ENCODE peak calls at places on chromosome 20, in five cellular contexts. J is mesendoderm, Q is H1, G is H9, V is IMR-90. F is an unnamed sample.
A peak's percentile ranks its signal among the peaks of the same experiment; 100 is the strongest.

GRCh38 chr20:6075428-6076219 is 21.8 kb upstream of the LRRN4 start:
- DNase-seq in J (no peak), Q (no peak), G (no peak), V (no peak), F (no peak)

GRCh38 chr20:62900052-62900691 is 26.1 kb downstream of the DIDO1 start:
- DNase-seq in J (peak; percentile 88), Q (peak; percentile 51), G (peak; percentile 93), V (peak; percentile 64), F (peak; percentile 77)

GRCh38 chr20:57433658-57434389 is 42.6 kb downstream of the RBM38 start:
- DNase-seq in J (peak; percentile 61), Q (no peak), G (no peak), V (no peak), F (no peak)

GRCh38 chr20:25009218-25010145 is 16.9 kb upstream of the APMAP start:
- DNase-seq in J (no peak), Q (no peak), G (no peak), V (no peak), F (no peak)

GRCh38 chr20:52746768-52747167 is 225.4 kb upstream of the TSHZ2 start:
- DNase-seq in J (no peak), Q (no peak), G (no peak), V (no peak), F (no peak)

GRCh38 chr20:58877374-58878360 is 25.2 kb downstream of the GNAS start:
- DNase-seq in J (no peak), Q (no peak), G (peak; percentile 60), V (no peak), F (no peak)

GRCh38 chr20:24651973-24652340 is 182.5 kb downstream of the SYNDIG1 start:
- DNase-seq in J (no peak), Q (no peak), G (no peak), V (no peak), F (no peak)

GRCh38 chr20:10540636-10541493 is 105.8 kb downstream of the SLX4IP start:
- DNase-seq in J (peak; percentile 46), Q (no peak), G (no peak), V (peak; percentile 94), F (peak; percentile 94)

GRCh38 chr20:58546756-58547526 is 31.7 kb upstream of the APCDD1L start:
- DNase-seq in J (peak; percentile 31), Q (no peak), G (peak; percentile 7), V (no peak), F (no peak)

GRCh38 chr20:61330441-61330840 is 78.4 kb downstream of the CDH4 start:
- DNase-seq in J (no peak), Q (no peak), G (no peak), V (no peak), F (no peak)

GRCh38 chr20:57183457-57184009 is 82.9 kb downstream of the BMP7 start:
- DNase-seq in J (no peak), Q (no peak), G (no peak), V (no peak), F (no peak)

GRCh38 chr20:59145926-59146800 is 17.5 kb upstream of the ZNF831 start:
- DNase-seq in J (no peak), Q (no peak), G (no peak), V (no peak), F (no peak)

GRCh38 chr20:5120189-5120484 is 379 bp upstream of the PCNA start:
- DNase-seq in J (no peak), Q (no peak), G (no peak), V (no peak), F (no peak)

GRCh38 chr20:59413326-59413865 is 113.0 kb downstream of the EDN3 start:
- DNase-seq in J (no peak), Q (no peak), G (no peak), V (no peak), F (no peak)

GRCh38 chr20:36642136-36642535 is 3.9 kb downstream of the SLA2 start:
- DNase-seq in J (no peak), Q (no peak), G (no peak), V (no peak), F (no peak)

GRCh38 chr20:13671500-13672288 is 33.0 kb upstream of the TASP1 start:
- DNase-seq in J (no peak), Q (no peak), G (no peak), V (peak; percentile 62), F (no peak)

GRCh38 chr20:1961374-1961773 is 32.5 kb downstream of the PDYN start:
- DNase-seq in J (no peak), Q (no peak), G (no peak), V (no peak), F (no peak)

GRCh38 chr20:59823860-59824259 is 109.6 kb downstream of the SYCP2 start:
- DNase-seq in J (no peak), Q (no peak), G (peak; percentile 20), V (no peak), F (no peak)

GRCh38 chr20:50872562-50873288 is 58.5 kb downstream of the ADNP start:
- DNase-seq in J (no peak), Q (no peak), G (no peak), V (no peak), F (no peak)

GRCh38 chr20:50260480-50261221 is 70.0 kb downstream of the CEBPB start:
- DNase-seq in J (no peak), Q (no peak), G (no peak), V (no peak), F (no peak)

GRCh38 chr20:31485450-31486339 is 10.6 kb downstream of the REM1 start:
- DNase-seq in J (no peak), Q (no peak), G (no peak), V (peak; percentile 8), F (peak; percentile 19)

GRCh38 chr20:48676125-48676524 is 151.7 kb downstream of the PREX1 start:
- DNase-seq in J (no peak), Q (no peak), G (no peak), V (no peak), F (no peak)

GRCh38 chr20:10963717-10964266 is 290.0 kb upstream of the JAG1 start:
- DNase-seq in J (no peak), Q (no peak), G (no peak), V (no peak), F (peak; percentile 32)

GRCh38 chr20:62776692-62777527 is 19.4 kb upstream of the MRGBP start:
- DNase-seq in J (peak; percentile 86), Q (no peak), G (peak; percentile 81), V (peak; percentile 13), F (no peak)

GRCh38 chr20:48015136-48015925 is 230.1 kb upstream of the SULF2 start:
- DNase-seq in J (no peak), Q (no peak), G (no peak), V (peak; percentile 15), F (no peak)

GRCh38 chr20:18788021-18788420 is 25.6 kb upstream of the SCP2D1 start:
- DNase-seq in J (no peak), Q (no peak), G (no peak), V (no peak), F (no peak)

GRCh38 chr20:5910192-5910591 is 40.1 kb downstream of the TRMT6 start:
- DNase-seq in J (no peak), Q (no peak), G (no peak), V (no peak), F (no peak)

GRCh38 chr20:52494244-52494643 is 302.7 kb upstream of the ZFP64 start:
- DNase-seq in J (no peak), Q (no peak), G (no peak), V (peak; percentile 98), F (peak; percentile 97)

GRCh38 chr20:44182863-44183262 is 4.1 kb downstream of the JPH2 start:
- DNase-seq in J (no peak), Q (no peak), G (no peak), V (no peak), F (no peak)

GRCh38 chr20:35978041-35978513 is 9.7 kb downstream of the CNBD2 start:
- DNase-seq in J (no peak), Q (no peak), G (no peak), V (peak; percentile 22), F (peak; percentile 48)

GRCh38 chr20:17797163-17797562 is 97.4 kb downstream of the BANF2 start:
- DNase-seq in J (no peak), Q (no peak), G (no peak), V (no peak), F (no peak)

GRCh38 chr20:19990911-19991707 is 26.1 kb upstream of the NAA20 start:
- DNase-seq in J (no peak), Q (no peak), G (no peak), V (no peak), F (no peak)
- H4K8ac ChIP-seq in J (no peak overlapping the region), Q (no peak overlapping the region), G (no peak overlapping the region), V (peak overlapping the region; percentile 60), F (peak overlapping the region; percentile 66)

GRCh38 chr20:32685541-32686529 is 12.1 kb upstream of the C20orf203 start:
- DNase-seq in J (no peak), Q (no peak), G (no peak), V (peak; percentile 93), F (peak; percentile 87)

GRCh38 chr20:32682508-32682987 is 8.8 kb upstream of the C20orf203 start:
- DNase-seq in J (peak; percentile 70), Q (no peak), G (no peak), V (no peak), F (no peak)

GRCh38 chr20:32680544-32681174 is 6.9 kb upstream of the C20orf203 start:
- DNase-seq in J (peak; percentile 65), Q (no peak), G (no peak), V (no peak), F (peak; percentile 24)

GRCh38 chr20:32678948-32679347 is 5.2 kb upstream of the C20orf203 start:
- DNase-seq in J (no peak), Q (no peak), G (no peak), V (peak; percentile 17), F (no peak)

GRCh38 chr20:32681175-32682084 is 7.7 kb upstream of the C20orf203 start:
- DNase-seq in J (peak; percentile 89), Q (peak; percentile 49), G (peak; percentile 83), V (peak; percentile 17), F (peak; percentile 58)
- H4K8ac ChIP-seq in J (no peak overlapping the region), Q (no peak overlapping the region), G (no peak overlapping the region), V (no peak overlapping the region), F (peak overlapping the region; percentile 85)

DNA sequence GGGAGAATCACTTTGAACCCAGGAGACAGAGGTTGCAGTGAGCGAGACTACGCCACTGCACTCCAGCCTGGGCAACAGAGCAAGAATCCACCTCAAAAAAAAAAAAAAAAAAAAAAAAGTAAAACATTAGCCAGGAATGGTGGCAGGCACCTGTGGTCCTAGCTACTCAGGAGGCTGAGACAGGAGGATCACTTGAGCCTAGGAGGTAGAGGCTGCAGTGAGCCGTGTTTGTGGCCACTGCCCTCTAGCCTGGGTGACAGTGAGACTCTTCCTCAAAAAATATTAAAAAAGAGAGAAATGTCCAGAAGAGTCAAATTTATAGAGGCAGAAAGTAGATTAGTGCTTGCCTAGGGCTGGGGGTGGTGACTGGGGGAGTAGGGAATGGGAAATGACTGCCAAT is 6.8 kb upstream of the PIGU start:
- DNase-seq in J (no peak), Q (no peak), G (no peak), V (no peak), F (no peak)
- H4K8ac ChIP-seq in J (no peak overlapping the region), Q (no peak overlapping the region), G (no peak overlapping the region), V (no peak overlapping the region), F (no peak overlapping the region)

DNA sequence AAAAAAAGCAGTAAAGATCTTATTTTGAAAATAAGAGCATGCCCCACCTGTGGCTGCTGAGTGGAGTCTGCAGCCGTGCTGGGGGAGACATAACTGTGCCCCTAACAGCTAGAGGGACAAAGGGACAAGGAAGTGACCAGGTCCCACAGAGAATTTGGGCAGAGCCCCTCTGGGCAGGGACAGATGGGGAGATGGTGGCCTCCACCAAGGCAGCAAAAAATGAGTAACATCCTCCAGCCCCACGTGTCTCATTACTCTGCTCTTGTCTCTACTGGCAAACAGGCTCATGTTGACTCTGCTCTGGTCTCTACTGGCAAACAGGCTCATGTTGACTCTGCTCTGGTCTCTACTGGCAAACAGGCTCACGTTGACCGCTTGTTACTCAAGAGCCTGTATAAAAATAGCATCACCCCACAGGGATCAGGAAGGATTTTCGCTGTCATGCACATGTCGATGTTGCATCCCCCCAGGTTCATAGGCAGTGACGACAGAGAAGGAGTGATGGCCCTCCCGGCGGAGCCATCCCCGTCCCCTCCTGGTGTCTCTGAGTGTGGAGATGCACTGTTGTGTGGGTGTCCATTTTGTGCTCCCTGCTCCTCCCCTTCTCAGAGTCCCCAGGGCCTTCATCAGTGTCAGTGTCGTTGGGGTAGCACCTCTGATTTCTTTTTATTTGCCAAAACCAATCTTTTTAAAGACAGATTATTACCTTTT is 17.3 kb upstream of the PCMTD2 start:
- DNase-seq in J (no peak), Q (no peak), G (no peak), V (no peak), F (no peak)
- H4K8ac ChIP-seq in J (no peak overlapping the region), Q (no peak overlapping the region), G (no peak overlapping the region), V (no peak overlapping the region), F (no peak overlapping the region)

F was measured in mesenchymal stem cell.